ENCODE peak calls at places on chromosomes 11 and 22, in eight cellular contexts. I is Peyer's patch, R is ovary, M is erythroblast, H is IMR-90, W is stomach, T is breast epithelium, O is heart left ventricle. J is an unnamed sample.

GRCh38 chr11:115616941-115617340 is 112.7 kb upstream of the CADM1 start:
- DNase-seq in W (no peak), O (peak), I (peak), R (no peak), T (no peak), M (no peak), H (peak), J (no peak)

GRCh38 chr11:62602141-62603071 is 741 bp upstream of the MTA2 start:
- DNase-seq in H (peak), M (peak), I (peak), O (peak), T (peak), R (peak), W (peak), J (no peak)

GRCh38 chr11:17171342-17171741 is 36.4 kb downstream of the PIK3C2A start:
- DNase-seq in H (peak), M (no peak), T (no peak), R (no peak), I (no peak), O (no peak), W (no peak), J (no peak)

GRCh38 chr11:74731301-74732094 is at the start of gene CHRDL2:
- DNase-seq in M (no peak), T (no peak), R (no peak), O (no peak), H (peak), I (no peak), W (no peak), J (no peak)

GRCh38 chr22:41919357-41920224 is 4.7 kb upstream of the SHISA8 start:
- DNase-seq in M (peak), H (peak), I (peak), O (peak), R (no peak), W (peak), T (peak), J (no peak)

GRCh38 chr11:57649826-57650738 is at the start of gene YPEL4:
- DNase-seq in W (no peak), T (peak), M (peak), O (no peak), H (peak), R (peak), I (peak), J (peak)

GRCh38 chr22:31272522-31273446 is 19.5 kb downstream of the PIK3IP1 start:
- DNase-seq in M (peak), O (no peak), R (peak), I (peak), W (peak), T (no peak), H (peak), J (peak)

GRCh38 chr11:96199563-96200025 is 143.4 kb downstream of the MAML2 start:
- DNase-seq in W (no peak), H (peak), T (no peak), O (no peak), R (no peak), I (no peak), M (no peak), J (no peak)

GRCh38 chr11:31926816-31927528 is 115.8 kb upstream of the PAX6 start:
- DNase-seq in H (no peak), T (no peak), M (no peak), O (no peak), W (no peak), R (no peak), I (no peak), J (no peak)

GRCh38 chr11:106152013-106152412 is 74.6 kb downstream of the AASDHPPT start:
- DNase-seq in I (no peak), T (no peak), M (no peak), O (no peak), H (peak), W (peak), R (no peak), J (no peak)

GRCh38 chr11:80980221-80980620 is 1539.4 kb upstream of the TENM4 start:
- DNase-seq in T (no peak), O (no peak), W (no peak), I (no peak), M (no peak), R (no peak), H (no peak), J (no peak)

GRCh38 chr22:23144432-23144831 is 845 bp upstream of the RAB36 start:
- DNase-seq in R (no peak), W (no peak), I (no peak), T (no peak), H (no peak), O (no peak), M (no peak), J (no peak)

GRCh38 chr11:96127596-96127959 is 203.7 kb upstream of the MTMR2 start:
- DNase-seq in H (no peak), T (no peak), O (no peak), W (no peak), M (no peak), R (no peak), I (no peak), J (no peak)

GRCh38 chr11:33904128-33904527 is 12.3 kb upstream of the LMO2 start:
- DNase-seq in O (no peak), R (no peak), T (no peak), I (no peak), M (no peak), W (no peak), H (no peak), J (no peak)

GRCh38 chr11:13883042-13883441 is 79.5 kb upstream of the SPON1 start:
- DNase-seq in H (no peak), T (no peak), I (no peak), O (no peak), R (no peak), W (no peak), M (peak), J (no peak)

GRCh38 chr11:103234974-103235373 is 125.7 kb downstream of the DYNC2H1 start:
- DNase-seq in W (no peak), M (no peak), T (no peak), O (no peak), I (no peak), H (peak), R (no peak), J (no peak)

GRCh38 chr22:32512267-32512982 is 37.8 kb downstream of the FBXO7 start:
- DNase-seq in R (no peak), W (no peak), T (no peak), H (no peak), I (no peak), O (no peak), M (no peak), J (no peak)

GRCh38 chr22:46069518-46070214 is 80.7 kb upstream of the PPARA start:
- DNase-seq in M (no peak), R (peak), H (peak), W (peak), T (peak), I (peak), O (peak), J (no peak)

GRCh38 chr11:66529655-66530054 is 16.2 kb downstream of the ZDHHC24 start:
- DNase-seq in O (no peak), T (no peak), H (no peak), M (no peak), R (no peak), I (no peak), W (no peak), J (no peak)
- TF ChIP-seq POLR2A in O (no peak), T (no peak), H (no peak), M (no peak), R (no peak), I (no peak), W (no peak), J (no peak)

GRCh38 chr11:76245720-76246119 is 39.4 kb upstream of the WNT11 start:
- DNase-seq in W (no peak), O (peak), H (no peak), I (no peak), M (no peak), R (no peak), T (no peak), J (no peak)
- TF ChIP-seq POLR2A in W (no peak), O (no peak), H (no peak), I (no peak), M (no peak), R (no peak), T (no peak), J (no peak)

DNA sequence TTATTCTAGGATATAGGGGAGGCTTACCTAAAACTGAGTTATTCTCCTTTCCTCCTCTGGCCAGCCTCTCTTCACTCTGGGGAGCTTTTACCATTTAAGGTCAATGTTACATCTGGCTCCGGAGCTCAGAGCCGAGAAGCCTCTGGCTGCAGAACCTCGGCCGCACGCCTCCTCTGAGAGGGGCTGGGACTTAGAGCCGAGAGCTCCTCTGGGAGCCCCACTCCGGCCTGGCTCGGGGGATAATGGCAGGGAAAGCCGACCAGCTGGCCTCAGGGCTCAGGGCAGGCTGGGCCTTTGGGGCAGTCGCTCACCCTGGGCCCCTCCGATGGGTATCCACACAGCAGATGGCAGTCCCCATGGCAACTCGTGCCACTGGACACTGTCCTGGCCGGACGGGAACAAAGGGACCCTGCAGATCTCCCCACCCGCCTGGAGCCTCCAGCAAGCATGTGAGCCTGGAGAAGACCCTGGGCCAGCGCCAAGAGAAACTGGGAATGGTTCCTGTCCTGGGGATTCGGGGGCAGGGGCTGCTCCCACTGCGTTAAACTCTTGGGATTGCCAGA is at the start of gene IRAG1:
- DNase-seq in T (peak), O (peak), R (peak), W (peak), H (peak), I (no peak), M (no peak), J (no peak)
- TF ChIP-seq POLR2A in T (no peak), O (no peak), R (no peak), W (no peak), H (peak), I (no peak), M (no peak), J (no peak)

GRCh38 chr11:112023104-112023503 is 2.1 kb upstream of the DLAT start:
- DNase-seq in I (no peak), R (no peak), O (no peak), M (no peak), H (no peak), T (no peak), W (no peak), J (no peak)

GRCh38 chr11:112029460-112029859 is 4.3 kb downstream of the DLAT start:
- DNase-seq in T (no peak), W (no peak), H (no peak), M (no peak), I (no peak), R (no peak), O (no peak), J (no peak)

GRCh38 chr11:112024178-112024777 is 930 bp upstream of the DLAT start:
- DNase-seq in M (peak), O (no peak), W (no peak), T (no peak), H (no peak), I (no peak), R (no peak), J (no peak)

GRCh38 chr11:112025682-112026081 is 474 bp downstream of the DLAT start:
- DNase-seq in I (no peak), O (no peak), R (no peak), H (peak), W (no peak), T (no peak), M (peak), J (no peak)

DNA sequence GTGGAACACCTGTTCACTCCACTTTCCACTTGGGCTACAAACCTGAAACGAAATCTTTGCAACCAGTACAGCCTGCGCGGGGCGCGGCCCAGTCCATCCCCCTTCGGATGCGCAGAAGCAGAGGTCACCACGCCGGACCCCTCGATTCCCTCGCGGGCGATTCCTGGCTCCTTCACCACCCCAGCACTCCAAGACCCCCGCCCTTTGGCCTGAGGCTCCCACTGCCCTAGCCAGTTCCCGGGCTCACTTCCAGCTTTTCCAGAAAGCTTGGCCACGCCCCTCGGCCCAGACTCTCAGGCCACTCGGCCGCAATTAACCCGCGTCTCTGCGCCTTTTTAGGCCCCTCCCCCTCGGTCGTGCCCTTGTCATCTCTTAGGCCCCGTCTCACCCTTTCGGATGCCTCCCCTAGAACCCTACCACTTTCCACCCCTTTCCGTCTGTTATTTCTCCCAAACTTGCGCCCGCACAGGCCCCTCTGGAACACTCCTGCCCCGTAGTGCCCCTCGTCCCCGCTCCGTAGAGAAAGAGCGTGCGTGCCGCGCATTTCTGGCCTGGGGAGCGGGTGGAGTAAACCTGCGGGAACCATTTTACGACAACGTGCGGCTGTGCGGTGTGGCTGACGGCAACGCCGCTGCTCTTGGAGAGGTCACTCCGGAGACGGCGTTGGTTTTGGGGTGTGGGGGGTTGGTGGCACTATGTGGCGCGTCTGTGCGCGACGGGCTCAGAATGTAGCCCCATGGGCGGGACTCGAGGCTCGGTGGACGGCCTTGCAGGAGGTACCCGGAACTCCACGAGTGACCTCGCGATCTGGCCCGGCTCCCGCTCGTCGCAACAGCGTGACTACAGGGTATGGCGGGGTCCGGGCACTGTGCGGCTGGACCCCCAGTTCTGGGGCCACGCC is at the start of gene DLAT:
- DNase-seq in W (peak), T (peak), I (peak), M (peak), O (peak), R (peak), H (peak), J (peak)
- TF ChIP-seq POLR2A in W (peak), T (peak), I (peak), M (peak), O (no peak), R (peak), H (peak), J (peak)

GRCh38 chr11:747176-748006 is at the start of gene TALDO1:
- DNase-seq in I (peak), R (peak), W (peak), O (peak), H (peak), T (peak), M (peak), J (peak)
- TF ChIP-seq POLR2A in I (peak), R (peak), W (no peak), O (no peak), H (peak), T (no peak), M (peak), J (peak)

DNA sequence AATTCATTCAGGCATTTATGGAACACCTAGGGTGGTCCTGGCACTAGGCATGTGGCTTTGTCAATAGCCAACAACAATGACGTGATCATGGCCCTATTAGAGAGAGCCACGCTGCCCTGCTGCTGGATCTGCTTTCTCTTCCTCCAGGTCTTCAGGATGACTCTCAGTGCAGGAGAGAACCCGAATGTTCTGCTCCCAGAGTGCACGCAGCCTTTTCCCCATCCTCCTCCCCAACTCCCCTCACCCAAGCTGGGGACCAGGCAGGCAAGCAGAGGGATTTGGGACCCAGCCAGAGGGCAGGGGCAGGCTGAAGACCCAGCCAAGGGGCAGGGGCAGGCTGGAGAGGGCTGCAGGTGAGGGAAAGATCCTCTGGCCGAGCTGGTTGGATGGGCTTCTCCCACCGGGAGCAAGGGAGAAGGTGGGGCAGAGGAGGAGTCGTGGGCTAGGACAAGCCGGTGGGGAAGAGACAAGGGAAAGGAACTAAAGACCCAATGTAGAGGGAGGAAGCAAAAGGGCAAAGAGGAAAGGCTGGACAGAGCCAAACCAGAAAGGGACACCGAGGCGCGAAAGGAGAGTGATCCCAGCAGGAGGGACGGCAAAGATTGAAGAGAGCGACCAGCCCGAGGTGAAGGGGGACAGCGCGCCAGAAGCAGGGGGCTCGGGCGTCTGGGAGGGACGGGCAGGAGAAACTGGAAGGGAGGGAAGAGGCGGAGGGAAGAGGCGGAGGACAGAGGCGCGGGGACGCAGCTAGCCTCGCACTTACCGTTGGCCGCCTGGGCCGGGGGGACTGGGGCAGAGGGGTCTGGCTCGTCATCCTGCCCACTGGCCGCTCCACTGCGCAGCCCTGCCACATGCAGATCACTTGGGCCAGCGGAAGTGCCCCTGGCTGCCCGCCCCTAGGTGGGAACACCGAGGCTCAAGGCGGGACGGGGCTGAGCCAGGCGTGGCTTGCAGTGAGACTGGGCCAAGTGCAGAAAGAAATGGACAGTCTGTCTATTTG is at the start of gene KCTD14:
- DNase-seq in T (peak), H (no peak), O (peak), W (peak), I (peak), R (no peak), M (peak), J (no peak)
- TF ChIP-seq POLR2A in T (no peak), H (no peak), O (no peak), W (peak), I (peak), R (no peak), M (no peak), J (no peak)

DNA sequence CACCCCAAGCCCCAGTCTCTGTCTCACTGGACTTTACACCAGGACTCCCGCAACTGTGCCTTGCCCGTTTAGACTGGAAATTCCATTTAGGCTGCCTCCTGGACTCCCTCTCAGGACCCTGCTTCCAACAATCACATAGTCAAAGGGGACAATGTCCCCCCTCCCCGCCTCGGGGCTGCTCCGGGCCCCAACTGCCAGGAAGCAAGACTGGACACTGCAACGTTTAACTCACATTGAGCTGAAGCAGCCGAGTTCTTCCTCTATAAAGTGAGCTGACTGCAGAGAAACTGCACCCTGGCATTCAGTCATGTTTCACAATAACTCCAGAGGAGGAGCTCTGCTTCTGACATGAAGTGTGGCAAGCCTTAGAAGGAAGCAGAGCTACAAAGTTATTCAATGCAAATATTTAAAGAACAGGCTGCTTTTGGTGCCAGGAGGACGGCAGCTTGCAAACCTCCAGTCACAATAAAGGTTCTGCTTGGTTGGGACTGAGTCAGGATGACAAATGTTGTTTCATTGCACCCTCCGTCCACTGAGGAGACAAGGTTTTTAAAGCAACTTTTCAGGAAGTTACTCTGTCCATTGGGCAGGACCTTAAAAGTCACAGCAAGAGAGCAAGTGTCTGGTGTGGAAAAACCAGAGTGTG is 19.9 kb downstream of the PACSIN2 start:
- DNase-seq in T (peak), R (peak), W (peak), H (peak), I (peak), M (no peak), O (no peak), J (no peak)
- TF ChIP-seq POLR2A in T (peak), R (no peak), W (no peak), H (peak), I (peak), M (no peak), O (no peak), J (no peak)